ENCODE peak calls at places on chromosomes 12 and 14, in seven cellular contexts. One of them, this sample, is unnamed.

GRCh38 chr14:56333361-56334279 is 215.4 kb downstream of the PELI2 start:
- DNase-seq in HepG2: peak; percentile 13
- DNase-seq in HCT116: no peak
- DNase-seq in H1: no peak
- DNase-seq in K562: no peak
- DNase-seq in GM12878: no peak
- DNase-seq in SK-N-SH: no peak
- DNase-seq in this sample: no peak

GRCh38 chr14:45972416-45972815 is 679.2 kb downstream of the RPL10L start:
- DNase-seq in HepG2: no peak
- DNase-seq in K562: no peak
- DNase-seq in GM12878: no peak
- DNase-seq in H1: no peak
- DNase-seq in HCT116: no peak
- DNase-seq in SK-N-SH: no peak
- DNase-seq in this sample: no peak

GRCh38 chr14:64841121-64841611 is 38.5 kb downstream of the SPTB start:
- DNase-seq in HCT116: peak; percentile 56
- DNase-seq in HepG2: peak; percentile 51
- DNase-seq in K562: peak; percentile 63
- DNase-seq in GM12878: no peak
- DNase-seq in SK-N-SH: no peak
- DNase-seq in H1: peak; percentile 21
- DNase-seq in this sample: peak; percentile 71

GRCh38 chr12:16939871-16940306 is 333.9 kb upstream of the LMO3 start:
- DNase-seq in H1: peak; percentile 61
- DNase-seq in HCT116: peak; percentile 78
- DNase-seq in HepG2: peak; percentile 80
- DNase-seq in GM12878: peak; percentile 26
- DNase-seq in K562: peak; percentile 44
- DNase-seq in SK-N-SH: peak; percentile 36
- DNase-seq in this sample: peak; percentile 92

GRCh38 chr14:51293149-51293925 is 53.3 kb downstream of the TMX1 start:
- DNase-seq in K562: no peak
- DNase-seq in H1: no peak
- DNase-seq in GM12878: no peak
- DNase-seq in HepG2: no peak
- DNase-seq in HCT116: no peak
- DNase-seq in SK-N-SH: no peak
- DNase-seq in this sample: no peak

GRCh38 chr12:99157946-99158345 is 489.6 kb upstream of the GARIN6 start:
- DNase-seq in H1: no peak
- DNase-seq in HCT116: no peak
- DNase-seq in SK-N-SH: no peak
- DNase-seq in HepG2: no peak
- DNase-seq in GM12878: no peak
- DNase-seq in K562: no peak
- DNase-seq in this sample: no peak

GRCh38 chr12:113870890-113871289 is 95.2 kb downstream of the RBM19 start:
- DNase-seq in HepG2: no peak
- DNase-seq in K562: no peak
- DNase-seq in HCT116: no peak
- DNase-seq in GM12878: no peak
- DNase-seq in H1: no peak
- DNase-seq in SK-N-SH: no peak
- DNase-seq in this sample: no peak

GRCh38 chr14:92460916-92461579 is 52.5 kb upstream of the RIN3 start:
- DNase-seq in GM12878: peak; percentile 61
- DNase-seq in H1: no peak
- DNase-seq in HCT116: no peak
- DNase-seq in K562: no peak
- DNase-seq in SK-N-SH: no peak
- DNase-seq in HepG2: no peak
- DNase-seq in this sample: no peak

GRCh38 chr12:25970082-25970481 is 11.6 kb downstream of the RASSF8 start:
- DNase-seq in H1: no peak
- DNase-seq in HepG2: no peak
- DNase-seq in SK-N-SH: no peak
- DNase-seq in HCT116: no peak
- DNase-seq in K562: no peak
- DNase-seq in GM12878: no peak
- DNase-seq in this sample: no peak

GRCh38 chr14:75831971-75832370 is 149.8 kb downstream of the TGFB3 start:
- DNase-seq in H1: no peak
- DNase-seq in GM12878: no peak
- DNase-seq in HCT116: no peak
- DNase-seq in K562: peak; percentile 14
- DNase-seq in SK-N-SH: no peak
- DNase-seq in HepG2: no peak
- DNase-seq in this sample: peak; percentile 46

GRCh38 chr12:118402251-118402650 is 25.9 kb downstream of the SUDS3 start:
- DNase-seq in SK-N-SH: no peak
- DNase-seq in H1: no peak
- DNase-seq in HCT116: no peak
- DNase-seq in K562: no peak
- DNase-seq in GM12878: no peak
- DNase-seq in HepG2: no peak
- DNase-seq in this sample: no peak

GRCh38 chr12:104204690-104205480 is 10.7 kb upstream of the TXNRD1 start:
- DNase-seq in H1: no peak
- DNase-seq in K562: no peak
- DNase-seq in GM12878: no peak
- DNase-seq in HepG2: no peak
- DNase-seq in HCT116: no peak
- DNase-seq in SK-N-SH: no peak
- DNase-seq in this sample: no peak

GRCh38 chr14:100140452-100141132 is 18.9 kb downstream of the DEGS2 start:
- DNase-seq in HepG2: peak; percentile 82
- DNase-seq in H1: peak; percentile 58
- DNase-seq in HCT116: no peak
- DNase-seq in SK-N-SH: no peak
- DNase-seq in K562: peak; percentile 77
- DNase-seq in GM12878: no peak
- DNase-seq in this sample: no peak

GRCh38 chr14:69522026-69522425 is 37.5 kb downstream of the PLEKHD1 start:
- DNase-seq in GM12878: no peak
- DNase-seq in SK-N-SH: no peak
- DNase-seq in K562: no peak
- DNase-seq in HepG2: no peak
- DNase-seq in H1: no peak
- DNase-seq in HCT116: no peak
- DNase-seq in this sample: no peak

GRCh38 chr14:69518341-69519101 is 34.0 kb downstream of the PLEKHD1 start:
- DNase-seq in SK-N-SH: no peak
- DNase-seq in K562: no peak
- DNase-seq in HCT116: no peak
- DNase-seq in HepG2: no peak
- DNase-seq in GM12878: no peak
- DNase-seq in H1: no peak
- DNase-seq in this sample: no peak

GRCh38 chr14:69519253-69519661 is 34.7 kb downstream of the PLEKHD1 start:
- DNase-seq in HCT116: no peak
- DNase-seq in K562: no peak
- DNase-seq in HepG2: no peak
- DNase-seq in SK-N-SH: no peak
- DNase-seq in GM12878: no peak
- DNase-seq in H1: no peak
- DNase-seq in this sample: no peak

GRCh38 chr14:69519701-69520100 is 35.2 kb downstream of the PLEKHD1 start:
- DNase-seq in HepG2: no peak
- DNase-seq in K562: no peak
- DNase-seq in SK-N-SH: no peak
- DNase-seq in HCT116: no peak
- DNase-seq in H1: no peak
- DNase-seq in GM12878: no peak
- DNase-seq in this sample: no peak
- TF ChIP-seq JUND in HepG2: no peak
- TF ChIP-seq JUND in K562: no peak
- TF ChIP-seq JUND in SK-N-SH: no peak
- TF ChIP-seq JUND in HCT116: no peak
- TF ChIP-seq JUND in H1: no peak
- TF ChIP-seq JUND in GM12878: no peak
- TF ChIP-seq JUND in this sample: no peak

GRCh38 chr12:76883826-76884225 is 5.0 kb upstream of the CSRP2 start:
- DNase-seq in H1: no peak
- DNase-seq in GM12878: no peak
- DNase-seq in HepG2: no peak
- DNase-seq in HCT116: no peak
- DNase-seq in SK-N-SH: no peak
- DNase-seq in K562: no peak
- DNase-seq in this sample: no peak
- TF ChIP-seq JUND in H1: no peak
- TF ChIP-seq JUND in GM12878: no peak
- TF ChIP-seq JUND in HepG2: no peak
- TF ChIP-seq JUND in HCT116: no peak
- TF ChIP-seq JUND in SK-N-SH: no peak
- TF ChIP-seq JUND in K562: no peak
- TF ChIP-seq JUND in this sample: no peak

GRCh38 chr14:105600939-105601359 is 74.6 kb downstream of the TMEM121 start:
- DNase-seq in GM12878: no peak
- DNase-seq in SK-N-SH: no peak
- DNase-seq in HepG2: no peak
- DNase-seq in K562: no peak
- DNase-seq in HCT116: no peak
- DNase-seq in H1: no peak
- DNase-seq in this sample: no peak

GRCh38 chr14:105605501-105606304 is 79.3 kb downstream of the TMEM121 start:
- DNase-seq in HCT116: no peak
- DNase-seq in H1: no peak
- DNase-seq in K562: no peak
- DNase-seq in SK-N-SH: no peak
- DNase-seq in GM12878: no peak
- DNase-seq in HepG2: no peak
- DNase-seq in this sample: no peak

GRCh38 chr14:105602243-105602750 is 75.9 kb downstream of the TMEM121 start:
- DNase-seq in SK-N-SH: no peak
- DNase-seq in HepG2: no peak
- DNase-seq in GM12878: no peak
- DNase-seq in HCT116: no peak
- DNase-seq in H1: no peak
- DNase-seq in K562: no peak
- DNase-seq in this sample: peak; percentile 82

GRCh38 chr14:105601360-105602242 is 75.2 kb downstream of the TMEM121 start:
- DNase-seq in SK-N-SH: no peak
- DNase-seq in K562: no peak
- DNase-seq in GM12878: no peak
- DNase-seq in HCT116: no peak
- DNase-seq in H1: no peak
- DNase-seq in HepG2: no peak
- DNase-seq in this sample: no peak

DNA sequence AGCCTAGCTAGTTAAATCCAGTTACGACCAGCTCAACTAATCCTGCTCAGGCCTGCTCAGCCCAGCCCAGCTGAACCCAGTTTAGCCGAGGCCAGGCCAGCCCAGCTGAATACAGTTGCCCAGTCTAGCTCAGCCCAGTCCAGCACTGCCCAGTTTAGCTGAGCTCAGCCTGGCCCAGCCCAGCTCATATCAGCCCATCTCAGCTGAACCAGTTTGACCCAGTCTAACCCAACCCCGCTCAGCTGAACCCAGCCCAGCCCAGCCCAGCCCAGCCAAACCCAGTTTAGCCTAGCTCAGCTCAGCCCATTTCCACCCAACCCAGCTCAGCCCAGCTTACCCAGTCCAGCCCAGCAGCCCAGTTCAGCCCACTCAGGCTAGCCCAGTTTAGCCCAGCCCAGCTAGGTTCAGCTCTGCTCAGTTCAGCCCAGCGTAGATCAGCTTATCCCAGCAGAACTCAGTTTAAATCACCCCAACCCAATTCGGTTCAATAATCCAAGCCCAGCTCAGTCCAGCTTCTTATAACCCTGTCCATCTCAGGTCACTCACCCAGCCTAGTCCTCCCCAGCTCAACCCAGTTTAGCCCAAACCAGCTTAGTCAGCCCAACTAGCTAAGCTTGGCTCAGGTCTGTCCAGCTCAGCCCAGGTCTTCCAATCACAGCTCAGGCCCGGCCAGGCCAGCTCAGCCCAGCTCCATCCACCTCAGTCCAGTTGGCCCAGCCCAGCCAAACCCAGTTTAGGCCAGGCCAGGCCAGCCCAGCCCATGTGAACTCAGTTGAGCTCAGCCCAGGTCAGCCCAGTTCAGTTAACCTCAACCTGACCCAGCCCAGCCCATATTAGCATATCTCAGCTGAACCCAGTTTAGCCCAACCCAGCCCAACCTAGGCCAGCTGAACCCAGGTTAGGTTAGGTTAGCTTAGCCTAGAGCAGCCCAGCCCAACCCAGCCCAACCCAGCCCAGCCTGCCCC is 76.7 kb downstream of the TMEM121 start:
- DNase-seq in GM12878: no peak
- DNase-seq in SK-N-SH: no peak
- DNase-seq in H1: no peak
- DNase-seq in HepG2: no peak
- DNase-seq in K562: no peak
- DNase-seq in HCT116: no peak
- DNase-seq in this sample: peak; percentile 19
- TF ChIP-seq JUND in GM12878: no peak
- TF ChIP-seq JUND in SK-N-SH: no peak
- TF ChIP-seq JUND in H1: no peak
- TF ChIP-seq JUND in HepG2: no peak
- TF ChIP-seq JUND in K562: no peak
- TF ChIP-seq JUND in HCT116: no peak
- TF ChIP-seq JUND in this sample: no peak

GRCh38 chr14:28763914-28764848 is 2.4 kb upstream of the FOXG1 start:
- DNase-seq in HepG2: no peak
- DNase-seq in HCT116: no peak
- DNase-seq in K562: no peak
- DNase-seq in GM12878: no peak
- DNase-seq in SK-N-SH: no peak
- DNase-seq in H1: no peak
- DNase-seq in this sample: no peak
- TF ChIP-seq JUND in HepG2: no peak
- TF ChIP-seq JUND in HCT116: no peak
- TF ChIP-seq JUND in K562: no peak
- TF ChIP-seq JUND in GM12878: no peak
- TF ChIP-seq JUND in SK-N-SH: no peak
- TF ChIP-seq JUND in H1: no peak
- TF ChIP-seq JUND in this sample: no peak

GRCh38 chr12:123602651-123603195 is 824 bp downstream of the DDX55 start:
- DNase-seq in HepG2: no peak
- DNase-seq in SK-N-SH: no peak
- DNase-seq in GM12878: no peak
- DNase-seq in HCT116: no peak
- DNase-seq in K562: no peak
- DNase-seq in H1: no peak
- DNase-seq in this sample: no peak
- TF ChIP-seq JUND in HepG2: no peak
- TF ChIP-seq JUND in SK-N-SH: no peak
- TF ChIP-seq JUND in GM12878: no peak
- TF ChIP-seq JUND in HCT116: no peak
- TF ChIP-seq JUND in K562: no peak
- TF ChIP-seq JUND in H1: no peak
- TF ChIP-seq JUND in this sample: no peak

GRCh38 chr12:2049604-2050540 is 2.9 kb upstream of the CACNA1C start:
- DNase-seq in GM12878: no peak
- DNase-seq in HepG2: peak; percentile 50
- DNase-seq in K562: no peak
- DNase-seq in HCT116: no peak
- DNase-seq in H1: no peak
- DNase-seq in SK-N-SH: no peak
- DNase-seq in this sample: no peak
- TF ChIP-seq JUND in GM12878: no peak
- TF ChIP-seq JUND in HepG2: no peak
- TF ChIP-seq JUND in K562: no peak
- TF ChIP-seq JUND in HCT116: no peak
- TF ChIP-seq JUND in H1: no peak
- TF ChIP-seq JUND in SK-N-SH: no peak
- TF ChIP-seq JUND in this sample: no peak